ENCODE peak calls at places on chromosomes 11 and 22, in eight cellular contexts. One of them, this sample, is unnamed.

GRCh38 chr22:49295851-49296560 is 531.7 kb downstream of the BRD1 start:
- DNase-seq in HuH-7: no peak
- DNase-seq in M059J: no peak
- DNase-seq in midbrain: no peak
- DNase-seq in NCI-H1417: no peak
- DNase-seq in NCI-H345: peak; percentile 53
- DNase-seq in myocyte: no peak
- DNase-seq in CD4-positive, alpha-beta memory T cell: no peak
- DNase-seq in this sample: no peak

GRCh38 chr11:12117200-12117995 is 7.0 kb downstream of the MICAL2 start:
- DNase-seq in midbrain: no peak
- DNase-seq in myocyte: no peak
- DNase-seq in NCI-H345: no peak
- DNase-seq in NCI-H1417: no peak
- DNase-seq in HuH-7: no peak
- DNase-seq in M059J: no peak
- DNase-seq in CD4-positive, alpha-beta memory T cell: no peak
- DNase-seq in this sample: no peak

GRCh38 chr11:31968774-31969433 is 122.0 kb upstream of the RCN1 start:
- DNase-seq in NCI-H345: no peak
- DNase-seq in CD4-positive, alpha-beta memory T cell: no peak
- DNase-seq in NCI-H1417: no peak
- DNase-seq in myocyte: peak; percentile 81
- DNase-seq in M059J: peak; percentile 95
- DNase-seq in midbrain: no peak
- DNase-seq in HuH-7: no peak
- DNase-seq in this sample: peak; percentile 11

GRCh38 chr11:45226901-45227300 is 59.2 kb downstream of the SYT13 start:
- DNase-seq in NCI-H345: no peak
- DNase-seq in midbrain: no peak
- DNase-seq in NCI-H1417: no peak
- DNase-seq in HuH-7: no peak
- DNase-seq in myocyte: no peak
- DNase-seq in M059J: no peak
- DNase-seq in CD4-positive, alpha-beta memory T cell: no peak
- DNase-seq in this sample: no peak

GRCh38 chr11:3047637-3048036 is 9.6 kb downstream of the CARS1 start:
- DNase-seq in CD4-positive, alpha-beta memory T cell: no peak
- DNase-seq in myocyte: no peak
- DNase-seq in midbrain: no peak
- DNase-seq in HuH-7: no peak
- DNase-seq in M059J: no peak
- DNase-seq in NCI-H1417: no peak
- DNase-seq in NCI-H345: no peak
- DNase-seq in this sample: no peak

GRCh38 chr11:76038608-76039007 is 167.7 kb downstream of the WNT11 start:
- DNase-seq in HuH-7: no peak
- DNase-seq in myocyte: no peak
- DNase-seq in NCI-H1417: no peak
- DNase-seq in midbrain: no peak
- DNase-seq in NCI-H345: no peak
- DNase-seq in CD4-positive, alpha-beta memory T cell: no peak
- DNase-seq in M059J: no peak
- DNase-seq in this sample: no peak

GRCh38 chr11:64846998-64847666 is 2.7 kb upstream of the CDC42BPG start:
- DNase-seq in CD4-positive, alpha-beta memory T cell: peak; percentile 90
- DNase-seq in HuH-7: peak; percentile 92
- DNase-seq in NCI-H345: peak; percentile 94
- DNase-seq in myocyte: peak; percentile 95
- DNase-seq in midbrain: peak; percentile 89
- DNase-seq in M059J: peak; percentile 88
- DNase-seq in NCI-H1417: peak; percentile 93
- DNase-seq in this sample: peak; percentile 95

GRCh38 chr22:44427506-44428470 is 70.2 kb downstream of the RTL6 start:
- DNase-seq in myocyte: no peak
- DNase-seq in CD4-positive, alpha-beta memory T cell: no peak
- DNase-seq in NCI-H1417: no peak
- DNase-seq in NCI-H345: no peak
- DNase-seq in midbrain: no peak
- DNase-seq in M059J: no peak
- DNase-seq in HuH-7: no peak
- DNase-seq in this sample: no peak

GRCh38 chr11:122817121-122817520 is 21.2 kb upstream of the CRTAM start:
- DNase-seq in CD4-positive, alpha-beta memory T cell: no peak
- DNase-seq in NCI-H1417: no peak
- DNase-seq in midbrain: no peak
- DNase-seq in M059J: no peak
- DNase-seq in myocyte: no peak
- DNase-seq in NCI-H345: peak; percentile 9
- DNase-seq in HuH-7: no peak
- DNase-seq in this sample: no peak

GRCh38 chr22:21865041-21865440 is 2.4 kb downstream of the MAPK1 start:
- DNase-seq in NCI-H1417: no peak
- DNase-seq in CD4-positive, alpha-beta memory T cell: no peak
- DNase-seq in midbrain: peak; percentile 36
- DNase-seq in myocyte: peak; percentile 72
- DNase-seq in NCI-H345: no peak
- DNase-seq in M059J: peak; percentile 85
- DNase-seq in HuH-7: no peak
- DNase-seq in this sample: peak; percentile 72

GRCh38 chr22:33757443-33758124 is 162.7 kb downstream of the LARGE1 start:
- DNase-seq in midbrain: no peak
- DNase-seq in HuH-7: no peak
- DNase-seq in NCI-H1417: peak; percentile 74
- DNase-seq in CD4-positive, alpha-beta memory T cell: no peak
- DNase-seq in myocyte: peak; percentile 15
- DNase-seq in NCI-H345: peak; percentile 94
- DNase-seq in M059J: no peak
- DNase-seq in this sample: no peak

GRCh38 chr11:927871-928270 is 2.2 kb downstream of the AP2A2 start:
- DNase-seq in NCI-H1417: no peak
- DNase-seq in NCI-H345: no peak
- DNase-seq in CD4-positive, alpha-beta memory T cell: peak; percentile 56
- DNase-seq in myocyte: no peak
- DNase-seq in HuH-7: no peak
- DNase-seq in M059J: no peak
- DNase-seq in midbrain: no peak
- DNase-seq in this sample: no peak

GRCh38 chr11:101620026-101620425 is 36.2 kb upstream of the TRPC6 start:
- DNase-seq in midbrain: no peak
- DNase-seq in HuH-7: no peak
- DNase-seq in myocyte: no peak
- DNase-seq in NCI-H1417: no peak
- DNase-seq in NCI-H345: no peak
- DNase-seq in CD4-positive, alpha-beta memory T cell: no peak
- DNase-seq in M059J: no peak
- DNase-seq in this sample: no peak

GRCh38 chr11:17601206-17602075 is 54.4 kb downstream of the OTOG start:
- DNase-seq in NCI-H345: no peak
- DNase-seq in midbrain: no peak
- DNase-seq in myocyte: peak; percentile 43
- DNase-seq in HuH-7: no peak
- DNase-seq in NCI-H1417: no peak
- DNase-seq in CD4-positive, alpha-beta memory T cell: no peak
- DNase-seq in M059J: peak; percentile 50
- DNase-seq in this sample: no peak

GRCh38 chr11:15526859-15527450 is 412.2 kb downstream of the INSC start:
- DNase-seq in M059J: no peak
- DNase-seq in NCI-H345: no peak
- DNase-seq in myocyte: no peak
- DNase-seq in NCI-H1417: no peak
- DNase-seq in midbrain: no peak
- DNase-seq in CD4-positive, alpha-beta memory T cell: no peak
- DNase-seq in HuH-7: no peak
- DNase-seq in this sample: no peak

GRCh38 chr11:114068327-114068726 is 8.8 kb downstream of the ZBTB16 start:
- DNase-seq in CD4-positive, alpha-beta memory T cell: no peak
- DNase-seq in M059J: no peak
- DNase-seq in NCI-H1417: no peak
- DNase-seq in midbrain: no peak
- DNase-seq in myocyte: no peak
- DNase-seq in HuH-7: no peak
- DNase-seq in NCI-H345: no peak
- DNase-seq in this sample: no peak

GRCh38 chr11:132361011-132361550 is 990.7 kb downstream of the NTM start:
- DNase-seq in CD4-positive, alpha-beta memory T cell: no peak
- DNase-seq in NCI-H1417: no peak
- DNase-seq in NCI-H345: peak; percentile 44
- DNase-seq in myocyte: no peak
- DNase-seq in M059J: no peak
- DNase-seq in HuH-7: no peak
- DNase-seq in midbrain: no peak
- DNase-seq in this sample: no peak

GRCh38 chr22:28019881-28020861 is 101.1 kb upstream of the PITPNB start:
- DNase-seq in myocyte: peak; percentile 75
- DNase-seq in CD4-positive, alpha-beta memory T cell: peak; percentile 50
- DNase-seq in NCI-H345: peak; percentile 55
- DNase-seq in midbrain: peak; percentile 64
- DNase-seq in M059J: peak; percentile 64
- DNase-seq in NCI-H1417: peak; percentile 29
- DNase-seq in HuH-7: peak; percentile 88
- DNase-seq in this sample: peak; percentile 78

GRCh38 chr22:43113516-43114251 is 3.1 kb downstream of the BIK start:
- DNase-seq in NCI-H345: peak; percentile 41
- DNase-seq in myocyte: no peak
- DNase-seq in NCI-H1417: peak; percentile 13
- DNase-seq in M059J: no peak
- DNase-seq in HuH-7: no peak
- DNase-seq in CD4-positive, alpha-beta memory T cell: no peak
- DNase-seq in midbrain: no peak
- DNase-seq in this sample: no peak

GRCh38 chr11:68343761-68344256 is 31.4 kb downstream of the LRP5 start:
- DNase-seq in HuH-7: no peak
- DNase-seq in M059J: no peak
- DNase-seq in CD4-positive, alpha-beta memory T cell: no peak
- DNase-seq in midbrain: no peak
- DNase-seq in NCI-H1417: peak; percentile 79
- DNase-seq in myocyte: no peak
- DNase-seq in NCI-H345: peak; percentile 13
- DNase-seq in this sample: no peak

GRCh38 chr11:66317322-66317765 is 500 bp upstream of the CD248 start:
- DNase-seq in M059J: no peak
- DNase-seq in HuH-7: no peak
- DNase-seq in CD4-positive, alpha-beta memory T cell: no peak
- DNase-seq in NCI-H1417: no peak
- DNase-seq in myocyte: no peak
- DNase-seq in NCI-H345: no peak
- DNase-seq in midbrain: no peak
- DNase-seq in this sample: no peak

GRCh38 chr11:64888761-64889511 is 10.5 kb upstream of the EHD1 start:
- DNase-seq in NCI-H1417: no peak
- DNase-seq in M059J: peak; percentile 28
- DNase-seq in midbrain: no peak
- DNase-seq in NCI-H345: no peak
- DNase-seq in CD4-positive, alpha-beta memory T cell: no peak
- DNase-seq in HuH-7: no peak
- DNase-seq in myocyte: no peak
- DNase-seq in this sample: no peak

GRCh38 chr11:67177399-67178281 is 58.6 kb downstream of the KDM2A start:
- DNase-seq in NCI-H1417: no peak
- DNase-seq in NCI-H345: no peak
- DNase-seq in midbrain: no peak
- DNase-seq in M059J: no peak
- DNase-seq in CD4-positive, alpha-beta memory T cell: no peak
- DNase-seq in myocyte: no peak
- DNase-seq in HuH-7: no peak
- DNase-seq in this sample: no peak

GRCh38 chr11:74684661-74685060 is 46.6 kb downstream of the CHRDL2 start:
- DNase-seq in myocyte: no peak
- DNase-seq in NCI-H345: no peak
- DNase-seq in HuH-7: no peak
- DNase-seq in midbrain: no peak
- DNase-seq in NCI-H1417: no peak
- DNase-seq in CD4-positive, alpha-beta memory T cell: no peak
- DNase-seq in M059J: no peak
- DNase-seq in this sample: no peak

GRCh38 chr22:44063462-44064371 is 39.6 kb downstream of the PARVB start:
- DNase-seq in myocyte: no peak
- DNase-seq in M059J: no peak
- DNase-seq in HuH-7: no peak
- DNase-seq in NCI-H345: no peak
- DNase-seq in NCI-H1417: no peak
- DNase-seq in midbrain: no peak
- DNase-seq in CD4-positive, alpha-beta memory T cell: no peak
- DNase-seq in this sample: no peak

GRCh38 chr22:45262931-45263789 is 21.6 kb upstream of the UPK3A start:
- DNase-seq in HuH-7: no peak
- DNase-seq in midbrain: no peak
- DNase-seq in myocyte: peak; percentile 49
- DNase-seq in NCI-H1417: no peak
- DNase-seq in NCI-H345: peak; percentile 11
- DNase-seq in CD4-positive, alpha-beta memory T cell: no peak
- DNase-seq in M059J: peak; percentile 35
- DNase-seq in this sample: no peak

GRCh38 chr11:17277024-17277584 is 565 bp downstream of the NUCB2 start:
- DNase-seq in HuH-7: no peak
- DNase-seq in myocyte: peak; percentile 78
- DNase-seq in midbrain: peak; percentile 53
- DNase-seq in NCI-H1417: peak; percentile 84
- DNase-seq in M059J: peak; percentile 71
- DNase-seq in CD4-positive, alpha-beta memory T cell: no peak
- DNase-seq in NCI-H345: peak; percentile 57
- DNase-seq in this sample: peak; percentile 43

GRCh38 chr11:110587972-110588371 is 124.3 kb downstream of the ARHGAP20 start:
- DNase-seq in NCI-H1417: no peak
- DNase-seq in NCI-H345: no peak
- DNase-seq in HuH-7: no peak
- DNase-seq in CD4-positive, alpha-beta memory T cell: no peak
- DNase-seq in myocyte: peak; percentile 44
- DNase-seq in midbrain: no peak
- DNase-seq in M059J: no peak
- DNase-seq in this sample: no peak

GRCh38 chr11:3155691-3156258 is 9.3 kb downstream of the OSBPL5 start:
- DNase-seq in midbrain: no peak
- DNase-seq in HuH-7: no peak
- DNase-seq in M059J: no peak
- DNase-seq in myocyte: no peak
- DNase-seq in CD4-positive, alpha-beta memory T cell: no peak
- DNase-seq in NCI-H345: no peak
- DNase-seq in NCI-H1417: no peak
- DNase-seq in this sample: no peak

GRCh38 chr11:112614605-112615004 is 346.6 kb upstream of the NCAM1 start:
- DNase-seq in midbrain: no peak
- DNase-seq in CD4-positive, alpha-beta memory T cell: no peak
- DNase-seq in M059J: no peak
- DNase-seq in HuH-7: no peak
- DNase-seq in myocyte: no peak
- DNase-seq in NCI-H345: no peak
- DNase-seq in NCI-H1417: no peak
- DNase-seq in this sample: no peak

GRCh38 chr22:39237276-39238123 is 7.3 kb downstream of the PDGFB start:
- DNase-seq in NCI-H345: peak; percentile 56
- DNase-seq in myocyte: no peak
- DNase-seq in HuH-7: no peak
- DNase-seq in CD4-positive, alpha-beta memory T cell: no peak
- DNase-seq in midbrain: no peak
- DNase-seq in M059J: no peak
- DNase-seq in NCI-H1417: no peak
- DNase-seq in this sample: no peak

GRCh38 chr11:64716471-64717267 is 6.3 kb downstream of the NRXN2 start:
- DNase-seq in NCI-H345: no peak
- DNase-seq in HuH-7: no peak
- DNase-seq in M059J: no peak
- DNase-seq in midbrain: no peak
- DNase-seq in CD4-positive, alpha-beta memory T cell: no peak
- DNase-seq in NCI-H1417: no peak
- DNase-seq in myocyte: no peak
- DNase-seq in this sample: no peak

GRCh38 chr22:30421695-30422480 is 3.7 kb upstream of the MTFP1 start:
- DNase-seq in CD4-positive, alpha-beta memory T cell: no peak
- DNase-seq in M059J: peak; percentile 33
- DNase-seq in HuH-7: no peak
- DNase-seq in NCI-H1417: no peak
- DNase-seq in myocyte: no peak
- DNase-seq in NCI-H345: no peak
- DNase-seq in midbrain: no peak
- DNase-seq in this sample: no peak

GRCh38 chr11:118899706-118900360 is 16.1 kb downstream of the CXCR5 start:
- DNase-seq in midbrain: no peak
- DNase-seq in M059J: no peak
- DNase-seq in NCI-H345: no peak
- DNase-seq in CD4-positive, alpha-beta memory T cell: no peak
- DNase-seq in myocyte: peak; percentile 88
- DNase-seq in NCI-H1417: no peak
- DNase-seq in HuH-7: no peak
- DNase-seq in this sample: no peak

This sample was measured in Ammon's horn.